ENCODE peak calls at places on chromosomes 1 and 21, in nine cellular contexts. Z is DND-41, U is mesendoderm, X is A549, N is PC-9, G is HepG2, M is PC-3, O is neural progenitor cell, I is OCI-LY7. D is an unnamed sample. For H3K4me1, the result is how much of the 10 kb centered on the place peaks cover.

GRCh38 chr1:211551628-211552465 is 27.1 kb downstream of the SLC30A1 start:
- DNase-seq in Z (no peak), U (no peak), X (no peak), N (peak), G (peak), M (peak), O (no peak), I (no peak), D (no peak)

GRCh38 chr1:8409107-8409506 is 91.2 kb downstream of the SLC45A1 start:
- DNase-seq in Z (no peak), U (peak), X (no peak), N (no peak), G (peak), M (peak), O (peak), I (peak), D (no peak)

GRCh38 chr1:115907092-115907491 is 66.2 kb upstream of the NHLH2 start:
- DNase-seq in Z (no peak), U (no peak), X (no peak), N (no peak), G (no peak), M (no peak), O (no peak), I (no peak), D (no peak)

GRCh38 chr1:11364170-11364569 is 91.2 kb downstream of the UBIAD1 start:
- DNase-seq in Z (no peak), U (no peak), X (no peak), N (no peak), G (no peak), M (peak), O (no peak), I (peak), D (peak)

GRCh38 chr21:25456672-25457071 is 150.6 kb downstream of the MRPL39 start:
- DNase-seq in Z (no peak), U (no peak), X (no peak), N (no peak), G (no peak), M (peak), O (no peak), I (no peak), D (no peak)

GRCh38 chr1:87804128-87804527 is 475.4 kb downstream of the LMO4 start:
- DNase-seq in Z (no peak), U (no peak), X (no peak), N (no peak), G (no peak), M (no peak), O (no peak), I (no peak), D (no peak)

GRCh38 chr21:38646213-38646837 is 148.0 kb upstream of the ERG start:
- DNase-seq in Z (no peak), U (no peak), X (no peak), N (no peak), G (no peak), M (peak), O (no peak), I (no peak), D (no peak)

GRCh38 chr1:54342306-54342705 is 63.9 kb downstream of the SSBP3 start:
- DNase-seq in Z (no peak), U (no peak), X (no peak), N (no peak), G (no peak), M (no peak), O (no peak), I (no peak), D (no peak)

GRCh38 chr1:51499694-51500093 is 19.4 kb downstream of the EPS15 start:
- DNase-seq in Z (no peak), U (no peak), X (no peak), N (no peak), G (no peak), M (no peak), O (no peak), I (no peak), D (no peak)

GRCh38 chr1:160605792-160606520 is 26.7 kb upstream of the CD84 start:
- DNase-seq in Z (no peak), U (peak), X (no peak), N (no peak), G (no peak), M (no peak), O (no peak), I (no peak), D (no peak)

GRCh38 chr1:210236840-210237409 is 4.3 kb downstream of the SERTAD4 start:
- DNase-seq in Z (no peak), U (no peak), X (no peak), N (no peak), G (no peak), M (no peak), O (peak), I (no peak), D (no peak)

GRCh38 chr1:26743426-26744059 is 44.2 kb upstream of the PIGV start:
- DNase-seq in Z (no peak), U (no peak), X (no peak), N (no peak), G (no peak), M (no peak), O (no peak), I (no peak), D (peak)

GRCh38 chr1:51643362-51643761 is 26.5 kb downstream of the OSBPL9 start:
- DNase-seq in Z (no peak), U (peak), X (no peak), N (no peak), G (no peak), M (no peak), O (no peak), I (no peak), D (no peak)

GRCh38 chr1:156504062-156504813 is 3.7 kb upstream of the MEF2D start:
- DNase-seq in Z (peak), U (no peak), X (no peak), N (no peak), G (no peak), M (peak), O (no peak), I (peak), D (peak)

GRCh38 chr1:8318436-8318835 is 522 bp downstream of the SLC45A1 start:
- DNase-seq in Z (no peak), U (no peak), X (no peak), N (no peak), G (no peak), M (no peak), O (peak), I (no peak), D (no peak)

GRCh38 chr1:101198842-101199636 is 37.8 kb upstream of the S1PR1 start:
- DNase-seq in Z (no peak), U (no peak), X (no peak), N (no peak), G (no peak), M (no peak), O (no peak), I (no peak), D (no peak)

GRCh38 chr1:117967472-117967871 is 37.9 kb downstream of the WDR3 start:
- DNase-seq in Z (no peak), U (peak), X (no peak), N (no peak), G (no peak), M (peak), O (peak), I (no peak), D (no peak)

GRCh38 chr21:37195078-37195477 is 72.1 kb downstream of the VPS26C start:
- DNase-seq in Z (no peak), U (no peak), X (no peak), N (no peak), G (no peak), M (no peak), O (no peak), I (no peak), D (no peak)

GRCh38 chr1:235821361-235821981 is 45.2 kb downstream of the LYST start:
- DNase-seq in Z (no peak), U (no peak), X (no peak), N (no peak), G (no peak), M (peak), O (no peak), I (no peak), D (no peak)

GRCh38 chr1:47765742-47766485 is 231.3 kb downstream of the TRABD2B start:
- DNase-seq in Z (no peak), U (no peak), X (no peak), N (no peak), G (no peak), M (no peak), O (no peak), I (no peak), D (no peak)

GRCh38 chr1:211680752-211681327 is 5.4 kb upstream of the NEK2 start:
- DNase-seq in Z (peak), U (peak), X (peak), N (peak), G (peak), M (peak), O (peak), I (peak), D (peak)

GRCh38 chr1:2229032-2229920 is 1.2 kb downstream of the SKI start:
- DNase-seq in Z (peak), U (peak), X (no peak), N (peak), G (no peak), M (peak), O (peak), I (peak), D (peak)

GRCh38 chr1:113684153-113684541 is 75.1 kb downstream of the PHTF1 start:
- DNase-seq in Z (no peak), U (no peak), X (no peak), N (no peak), G (no peak), M (no peak), O (no peak), I (no peak), D (no peak)

GRCh38 chr1:27099154-27099903 is 55.6 kb downstream of the SLC9A1 start:
- DNase-seq in Z (peak), U (peak), X (peak), N (no peak), G (peak), M (peak), O (peak), I (peak), D (no peak)

GRCh38 chr21:41802684-41803083 is 35.8 kb upstream of the RIPK4 start:
- DNase-seq in Z (no peak), U (no peak), X (no peak), N (no peak), G (no peak), M (peak), O (no peak), I (no peak), D (no peak)

GRCh38 chr1:29237906-29238600 is 1.7 kb downstream of the PTPRU start:
- DNase-seq in Z (no peak), U (peak), X (no peak), N (peak), G (peak), M (peak), O (peak), I (no peak), D (no peak)

GRCh38 chr1:12708956-12709555 is 6.9 kb upstream of the AADACL3 start:
- DNase-seq in Z (no peak), U (no peak), X (no peak), N (no peak), G (no peak), M (no peak), O (no peak), I (no peak), D (no peak)
- H3K4me2 ChIP-seq in Z (no peak), U (no peak), X (no peak), N (no peak), G (no peak), M (no peak), O (no peak), I (no peak), D (no peak)

DNA sequence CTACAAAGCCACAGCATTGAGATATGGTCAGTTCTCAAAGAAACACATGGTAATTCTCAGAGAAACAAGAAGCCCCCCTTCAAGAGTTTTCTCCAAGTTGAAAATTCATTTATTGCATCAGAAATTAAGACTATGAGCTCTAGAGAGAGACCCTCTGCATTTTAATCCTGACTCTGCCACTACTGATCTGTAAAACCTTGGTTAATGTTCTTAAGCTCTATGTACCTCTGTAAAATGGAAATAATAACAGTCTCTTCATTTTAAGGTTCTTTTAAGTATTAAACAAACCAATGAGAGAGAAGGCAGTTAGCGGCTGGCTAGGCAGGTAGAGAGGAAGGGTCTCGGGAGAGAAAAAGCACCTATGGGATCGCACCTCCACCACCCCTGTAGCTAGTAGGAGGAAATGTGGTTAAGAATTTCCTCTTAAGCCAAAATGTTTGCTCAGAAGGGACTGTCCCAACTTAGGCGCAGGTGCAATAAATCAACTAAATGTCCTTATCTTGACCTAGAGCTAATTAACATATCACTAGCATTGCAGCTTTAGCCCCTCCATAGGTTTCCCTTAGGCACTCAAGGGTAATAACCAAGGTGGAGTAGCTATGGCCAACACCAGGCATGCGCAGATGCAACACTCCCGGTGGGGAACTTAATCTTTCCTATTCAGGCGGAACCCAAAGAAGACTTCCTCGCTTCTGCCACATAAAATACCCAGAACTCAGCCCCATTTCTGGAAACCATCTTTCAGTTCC is 1685.4 kb downstream of the MRPL39 start:
- DNase-seq in Z (peak), U (no peak), X (no peak), N (no peak), G (no peak), M (no peak), O (no peak), I (no peak), D (peak)
- H3K27ac ChIP-seq in Z (no peak), U (no peak), X (no peak), N (no peak), G (no peak), M (no peak), O (no peak), I (no peak), D (no peak)

GRCh38 chr1:166844791-166845190 is 5.5 kb downstream of the POGK start:
- DNase-seq in Z (no peak), U (no peak), X (no peak), N (no peak), G (no peak), M (no peak), O (no peak), I (no peak), D (no peak)
- H3K4me1 ChIP-seq in Z (under half), U (under half), X (under half), N (under half), G (under half), M (under half), O (under half), I (under half), D (under half)

GRCh38 chr1:157646144-157646543 is 48.3 kb upstream of the FCRL4 start:
- DNase-seq in Z (no peak), U (no peak), X (no peak), N (no peak), G (no peak), M (no peak), O (no peak), I (peak), D (peak)
- H3K4me2 ChIP-seq in Z (no peak), U (no peak), X (no peak), N (no peak), G (no peak), M (no peak), O (no peak), I (peak), D (no peak)

DNA sequence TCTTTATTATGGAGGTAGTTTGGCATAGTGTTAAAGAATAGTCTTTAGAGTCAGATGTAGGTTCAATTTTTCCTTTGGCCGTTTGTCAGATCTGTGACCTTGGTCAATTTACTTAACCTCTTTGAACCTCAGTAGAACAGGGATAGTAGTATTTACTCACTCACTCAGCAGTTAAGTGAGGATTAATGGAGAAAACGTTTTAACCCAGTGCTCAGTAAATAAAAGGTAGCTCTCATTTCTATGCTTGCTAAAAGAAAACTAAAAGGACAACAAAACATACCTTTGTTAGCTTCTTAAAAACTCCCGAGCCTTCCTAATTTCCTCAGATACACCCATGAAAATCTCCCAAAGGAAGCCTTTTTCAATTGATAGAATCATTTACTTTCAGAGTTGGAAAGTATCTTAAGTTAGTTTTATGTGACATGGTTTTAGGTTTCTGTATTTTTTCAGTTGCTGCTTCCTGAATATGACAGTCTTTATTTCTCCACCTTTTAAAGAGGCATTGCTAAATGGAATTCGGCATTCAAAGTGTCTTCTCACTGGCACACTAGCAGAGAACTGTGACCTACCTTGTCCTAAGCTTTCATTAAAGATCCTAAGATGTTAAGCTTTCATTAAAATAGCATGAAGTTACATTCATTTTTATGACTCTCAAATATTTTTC is 7.8 kb downstream of the ABCD3 start:
- DNase-seq in Z (no peak), U (no peak), X (no peak), N (no peak), G (peak), M (no peak), O (no peak), I (no peak), D (no peak)
- H3K27ac ChIP-seq in Z (no peak), U (no peak), X (no peak), N (peak), G (peak), M (peak), O (no peak), I (no peak), D (no peak)

DNA sequence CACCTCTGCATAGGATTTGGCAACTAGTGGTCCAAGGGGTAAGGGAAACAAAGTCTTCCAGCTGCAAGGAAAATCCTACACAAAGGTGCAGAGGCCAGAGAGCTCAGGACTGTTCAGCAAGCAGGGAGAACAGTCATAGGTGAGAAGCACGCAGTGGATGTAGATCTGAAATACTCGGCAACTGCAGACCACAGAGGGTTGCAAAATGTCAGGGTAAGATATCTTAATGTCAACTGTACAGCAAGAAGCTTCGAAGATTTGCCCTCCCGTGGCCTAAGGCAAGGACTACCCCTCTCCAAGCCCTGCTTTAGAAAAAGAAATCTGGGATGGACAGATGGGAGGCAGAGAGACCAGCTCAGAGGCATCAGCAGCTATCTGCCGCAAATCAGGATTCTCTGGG is 153.4 kb upstream of the IRF2BP2 start:
- DNase-seq in Z (no peak), U (no peak), X (no peak), N (no peak), G (no peak), M (no peak), O (no peak), I (no peak), D (no peak)
- H3K4me1 ChIP-seq in Z (under half), U (under half), X (under half), N (under half), G (half or more), M (under half), O (under half), I (under half), D (under half)